ENCODE peak calls at places on chromosomes 12 and 14, in four cellular contexts. A is ascending aorta, Z is adrenal gland, Q is upper lobe of right lung. M is an unnamed sample.

GRCh38 chr14:69118313-69118712 is 34.6 kb downstream of the DCAF5 start:
- DNase-seq in A (no peak), Z (no peak), Q (no peak), M (no peak)

GRCh38 chr12:48996794-48997718 is 2.1 kb downstream of the DDN start:
- DNase-seq in A (no peak), Z (peak), Q (peak), M (no peak)

GRCh38 chr14:85516239-85517112 is 13.5 kb upstream of the FLRT2 start:
- DNase-seq in A (no peak), Z (no peak), Q (no peak), M (no peak)

GRCh38 chr12:96193725-96194571 is at the start of gene ELK3:
- DNase-seq in A (no peak), Z (peak), Q (peak), M (peak)

GRCh38 chr14:93784878-93785277 is 3.4 kb downstream of the PRIMA1 start:
- DNase-seq in A (no peak), Z (no peak), Q (no peak), M (no peak)

GRCh38 chr12:99810718-99811593 is 163.4 kb downstream of the GARIN6 start:
- DNase-seq in A (no peak), Z (no peak), Q (no peak), M (no peak)

GRCh38 chr12:89179983-89180382 is 172.3 kb downstream of the DUSP6 start:
- DNase-seq in A (no peak), Z (peak), Q (no peak), M (no peak)

GRCh38 chr12:14576896-14577295 is 9.2 kb upstream of the PLBD1 start:
- DNase-seq in A (no peak), Z (no peak), Q (no peak), M (no peak)

GRCh38 chr14:104749111-104749649 is 3.8 kb upstream of the SIVA1 start:
- DNase-seq in A (peak), Z (no peak), Q (no peak), M (no peak)

GRCh38 chr12:42477931-42478330 is 111.6 kb downstream of the PRICKLE1 start:
- DNase-seq in A (no peak), Z (no peak), Q (no peak), M (no peak)

GRCh38 chr12:92324849-92325500 is 179.3 kb upstream of the BTG1 start:
- DNase-seq in A (no peak), Z (no peak), Q (no peak), M (no peak)

GRCh38 chr12:64826234-64826633 is 1.8 kb downstream of the TBC1D30 start:
- DNase-seq in A (no peak), Z (peak), Q (peak), M (no peak)

GRCh38 chr12:100877776-100878175 is 83.2 kb downstream of the ANO4 start:
- DNase-seq in A (no peak), Z (no peak), Q (no peak), M (no peak)
- TF ChIP-seq CTCF in A (no peak), Z (peak), Q (no peak), M (no peak)

GRCh38 chr14:23568021-23568599 is 519 bp upstream of the AP1G2 start:
- DNase-seq in A (no peak), Z (no peak), Q (peak), M (no peak)
- H3K4me3 ChIP-seq in A (peak), Z (peak), Q (peak), M (no peak)

GRCh38 chr12:70366581-70367267 is 634 bp downstream of the KCNMB4 start:
- DNase-seq in A (no peak), Z (peak), Q (peak), M (no peak)
- TF ChIP-seq CTCF in A (no peak), Z (no peak), Q (no peak), M (no peak)

DNA sequence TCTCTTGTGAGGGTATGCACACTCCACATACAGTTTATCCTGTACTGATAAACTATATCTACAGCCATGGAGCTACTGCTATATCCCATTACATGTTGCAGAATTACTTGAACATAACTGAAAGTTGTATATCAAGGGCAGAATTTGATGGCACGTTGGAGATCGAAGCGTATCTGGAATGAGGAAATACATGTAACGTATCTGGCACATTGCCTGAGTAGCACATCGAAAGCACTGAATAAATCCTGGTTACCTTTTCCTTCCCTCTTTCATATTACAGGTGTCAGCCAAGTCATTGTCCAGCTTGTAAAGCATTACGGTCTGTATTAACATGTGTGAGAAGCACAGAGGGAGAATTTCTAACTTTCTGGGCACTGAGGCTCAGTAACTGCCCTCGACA is 42.1 kb upstream of the LIN7A start:
- DNase-seq in A (no peak), Z (no peak), Q (no peak), M (no peak)
- H3K4me3 ChIP-seq in A (no peak), Z (no peak), Q (no peak), M (no peak)

DNA sequence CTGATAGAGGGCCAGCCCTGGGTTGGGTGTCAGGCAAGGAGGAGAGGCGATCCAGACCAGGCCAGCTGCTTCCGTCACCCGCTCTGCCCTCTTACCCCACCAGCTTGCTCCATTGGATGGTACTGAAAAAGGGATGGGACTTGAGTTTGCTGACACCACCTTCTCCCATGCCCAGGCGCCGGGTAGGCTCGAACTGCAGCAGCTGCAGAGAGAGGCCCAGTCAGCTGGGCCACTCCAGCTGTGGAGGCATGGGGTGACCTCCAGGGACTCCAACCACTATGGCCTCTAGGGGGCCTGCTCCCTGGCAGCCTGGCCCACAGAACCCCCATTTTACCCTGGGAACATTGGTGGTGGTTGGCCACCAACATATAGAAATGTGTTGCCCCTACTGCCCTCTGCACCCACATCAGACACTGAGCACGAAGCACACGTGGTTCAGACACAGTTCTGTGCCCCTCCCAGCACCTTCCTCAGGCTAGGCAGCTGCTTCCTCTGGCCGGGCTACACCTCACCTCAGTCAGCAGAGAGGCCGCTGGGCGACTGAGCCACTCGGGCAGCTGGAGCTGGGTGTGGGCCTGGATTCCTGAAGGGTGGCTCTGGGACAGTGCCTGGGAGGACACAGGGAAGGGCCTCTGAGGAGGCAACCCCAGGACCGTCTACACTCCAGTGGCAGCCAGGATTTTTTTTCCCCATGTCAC is 16.0 kb downstream of the RPS6KL1 start:
- DNase-seq in A (no peak), Z (no peak), Q (no peak), M (no peak)
- TF ChIP-seq CTCF in A (no peak), Z (no peak), Q (no peak), M (no peak)

GRCh38 chr12:2336409-2336829 is 283.6 kb downstream of the CACNA1C start:
- DNase-seq in A (peak), Z (peak), Q (no peak), M (no peak)
- H3K4me3 ChIP-seq in A (no peak), Z (no peak), Q (no peak), M (peak)

DNA sequence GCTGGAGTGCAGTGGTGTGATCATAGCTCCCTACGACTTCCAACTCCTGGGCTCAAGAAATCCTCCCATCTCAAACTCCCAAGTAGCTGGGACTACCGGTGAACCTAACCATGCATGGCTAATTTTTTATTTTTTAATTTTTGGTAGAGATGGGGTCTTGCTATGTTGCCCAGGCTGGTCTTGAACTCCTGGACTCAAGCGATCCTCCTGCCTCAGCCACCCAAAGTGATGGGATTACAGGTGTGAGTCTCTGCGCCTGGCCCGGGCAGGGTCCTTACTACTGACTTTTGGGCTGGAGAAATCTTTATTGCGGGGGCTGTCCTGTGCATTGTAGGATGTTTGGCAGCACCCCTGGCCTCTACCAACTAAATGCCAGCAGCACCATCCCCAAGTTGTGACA is 44.4 kb upstream of the MED13L start:
- DNase-seq in A (no peak), Z (no peak), Q (no peak), M (no peak)
- TF ChIP-seq CTCF in A (no peak), Z (no peak), Q (no peak), M (no peak)

DNA sequence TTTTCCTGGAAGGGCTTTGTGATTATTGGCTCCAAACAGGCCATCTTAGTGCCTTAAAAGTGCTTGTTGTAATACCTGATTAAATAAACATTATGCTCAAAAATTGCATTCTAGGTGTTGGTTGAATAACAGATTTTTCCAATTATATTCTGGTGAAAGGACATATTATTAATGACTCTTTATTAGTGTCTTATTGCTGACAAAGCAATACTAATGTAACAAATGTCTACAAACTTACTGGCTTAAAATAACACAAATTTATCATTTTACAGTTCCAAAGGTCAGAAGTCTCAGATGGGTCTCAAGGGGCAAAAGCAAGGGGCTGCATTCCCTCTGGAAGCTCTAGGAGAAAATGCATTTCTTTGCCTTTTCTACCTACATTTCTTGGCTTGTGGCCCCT is 86.9 kb upstream of the CPM start:
- DNase-seq in A (no peak), Z (no peak), Q (no peak), M (no peak)
- H3K4me3 ChIP-seq in A (no peak), Z (no peak), Q (no peak), M (no peak)

M was measured in coronary artery.